ENCODE peak calls at places on chromosomes 4 and X, in five cellular contexts. J is lower lobe of right lung, Y is cardiac muscle cell, M is NT2/D1, R is GM23338. I is an unnamed sample.

GRCh38 chr4:78951862-78952472 is 12.7 kb upstream of the PAQR3 start:
- DNase-seq in Y (peak; percentile 64), J (no peak), M (no peak), R (peak; percentile 60), I (no peak)

GRCh38 chrX:119015407-119016242 is 41.2 kb downstream of the LONRF3 start:
- DNase-seq in Y (no peak), R (no peak), M (no peak), J (peak; percentile 53), I (no peak)

GRCh38 chrX:72018277-72019112 is 107.8 kb downstream of the NHSL2 start:
- DNase-seq in R (peak; percentile 80), Y (peak; percentile 82), J (peak; percentile 90), M (peak; percentile 76), I (peak; percentile 93)

GRCh38 chr4:76748649-76749048 is 149.3 kb downstream of the SOWAHB start:
- DNase-seq in J (no peak), R (peak; percentile 72), Y (no peak), M (no peak), I (peak; percentile 54)

GRCh38 chr4:152708806-152709205 is 29.0 kb upstream of the TMEM154 start:
- DNase-seq in J (no peak), Y (peak; percentile 71), R (no peak), M (no peak), I (no peak)

GRCh38 chr4:1204828-1205591 is 32.6 kb upstream of the SPON2 start:
- DNase-seq in M (no peak), Y (no peak), J (peak; percentile 55), R (peak; percentile 0), I (peak; percentile 62)

GRCh38 chr4:124591646-124592045 is 120.9 kb downstream of the ANKRD50 start:
- DNase-seq in J (no peak), M (no peak), R (no peak), Y (no peak), I (no peak)

GRCh38 chr4:159444668-159445067 is 341.8 kb downstream of the RAPGEF2 start:
- DNase-seq in Y (no peak), R (no peak), M (no peak), J (no peak), I (no peak)

GRCh38 chr4:64272432-64272831 is 136.8 kb downstream of the TECRL start:
- DNase-seq in Y (no peak), M (no peak), R (no peak), J (no peak), I (no peak)

GRCh38 chr4:10095296-10095991 is 21.2 kb downstream of the WDR1 start:
- DNase-seq in R (no peak), J (no peak), M (no peak), Y (no peak), I (no peak)

GRCh38 chrX:40420899-40421729 is 159.7 kb upstream of the ATP6AP2 start:
- DNase-seq in J (no peak), R (no peak), Y (no peak), M (peak; percentile 28), I (no peak)

GRCh38 chr4:186158966-186159365 is 32.4 kb upstream of the CYP4V2 start:
- DNase-seq in M (no peak), Y (no peak), R (no peak), J (no peak), I (peak; percentile 4)

GRCh38 chr4:7068883-7069282 is 1.0 kb upstream of the GRPEL1 start:
- DNase-seq in M (peak; percentile 25), Y (peak; percentile 62), R (peak; percentile 80), J (no peak), I (peak; percentile 80)

GRCh38 chr4:146243141-146243882 is 29.0 kb downstream of the REELD1 start:
- DNase-seq in R (peak; percentile 76), J (peak; percentile 61), M (no peak), Y (no peak), I (peak; percentile 93)

GRCh38 chr4:85818700-85819099 is 343.8 kb downstream of the ARHGAP24 start:
- DNase-seq in M (no peak), R (no peak), Y (no peak), J (no peak), I (no peak)

GRCh38 chr4:132382243-132382642 is 766.9 kb upstream of the PCDH10 start:
- DNase-seq in R (no peak), J (no peak), Y (no peak), M (no peak), I (no peak)

GRCh38 chr4:84899616-84900015 is 66.9 kb downstream of the WDFY3 start:
- DNase-seq in R (no peak), Y (no peak), M (no peak), J (no peak), I (no peak)

GRCh38 chr4:153809916-153810810 is 21.3 kb upstream of the SFRP2 start:
- DNase-seq in M (no peak), Y (no peak), R (no peak), J (no peak), I (no peak)

GRCh38 chr4:10033191-10033881 is 12.0 kb upstream of the SLC2A9 start:
- DNase-seq in J (no peak), R (no peak), Y (no peak), M (no peak), I (no peak)

GRCh38 chr4:158176108-158176507 is 3.3 kb upstream of the GASK1B start:
- DNase-seq in Y (no peak), M (no peak), J (peak; percentile 74), R (no peak), I (no peak)

GRCh38 chr4:148443550-148444295 is 1.5 kb upstream of the NR3C2 start:
- DNase-seq in M (no peak), R (peak; percentile 28), J (peak; percentile 67), Y (peak; percentile 22), I (peak; percentile 43)

GRCh38 chr4:122152699-122153328 is 683 bp downstream of the BLTP1 start:
- DNase-seq in J (peak; percentile 67), R (peak; percentile 55), M (peak; percentile 3), Y (peak; percentile 64), I (peak; percentile 50)

GRCh38 chr4:7964890-7965662 is 25.4 kb upstream of the AFAP1 start:
- DNase-seq in M (no peak), R (peak; percentile 43), Y (no peak), J (no peak), I (no peak)

GRCh38 chr4:47642985-47643745 is 158.1 kb downstream of the ATP10D start:
- DNase-seq in M (no peak), R (no peak), Y (no peak), J (no peak), I (no peak)

GRCh38 chr4:140330311-140330900 is 43.0 kb upstream of the SCOC start:
- DNase-seq in Y (peak; percentile 41), R (peak; percentile 62), M (no peak), J (no peak), I (no peak)

GRCh38 chr4:176549161-176549865 is 229.5 kb downstream of the SPCS3 start:
- DNase-seq in Y (no peak), J (no peak), R (no peak), M (no peak), I (no peak)

GRCh38 chrX:38578152-38578551 is 16.8 kb downstream of the TSPAN7 start:
- DNase-seq in M (no peak), R (no peak), J (no peak), Y (no peak), I (no peak)

GRCh38 chr4:54658321-54659093 is 750 bp downstream of the KIT start:
- DNase-seq in J (peak; percentile 64), R (peak; percentile 65), M (no peak), Y (peak; percentile 78), I (peak; percentile 73)

GRCh38 chr4:122633211-122633610 is 12.3 kb upstream of the IL21 start:
- DNase-seq in M (no peak), R (no peak), Y (no peak), J (no peak), I (no peak)

DNA sequence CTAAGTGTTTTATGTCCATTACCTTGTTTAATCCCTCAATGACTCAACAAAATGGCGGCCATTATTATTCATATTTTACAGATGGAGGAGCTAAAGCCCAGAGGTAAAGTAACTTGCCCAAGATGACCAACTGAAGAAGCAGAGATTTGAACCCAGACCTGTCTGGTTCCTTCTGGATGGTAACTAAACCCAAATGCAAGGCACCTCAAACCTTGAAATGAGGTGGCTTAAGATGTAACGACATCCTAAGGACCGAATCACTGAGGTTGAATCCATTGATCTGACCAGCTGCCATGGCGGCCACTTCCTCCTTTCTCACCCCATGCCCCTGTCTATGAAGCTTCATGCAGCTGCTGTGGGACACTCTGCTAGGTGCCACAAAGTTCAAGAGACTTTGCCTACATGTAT is 932 bp downstream of the TLR10 start:
- DNase-seq in Y (no peak), M (no peak), R (no peak), J (no peak), I (no peak)
- H3K4me3 ChIP-seq in Y (no peak overlapping the region), M (no peak overlapping the region), R (no peak overlapping the region), J (no peak overlapping the region), I (no peak overlapping the region)

GRCh38 chrX:103780701-103781402 is 4.2 kb downstream of the PLP1 start:
- DNase-seq in J (no peak), R (no peak), Y (no peak), M (no peak), I (no peak)

GRCh38 chrX:103789004-103789403 is 12.4 kb downstream of the PLP1 start:
- DNase-seq in M (no peak), J (no peak), R (no peak), Y (no peak), I (no peak)

GRCh38 chrX:103779156-103779555 is 2.5 kb downstream of the PLP1 start:
- DNase-seq in J (no peak), R (no peak), Y (no peak), M (no peak), I (no peak)

GRCh38 chrX:103782640-103783039 is 6.0 kb downstream of the PLP1 start:
- DNase-seq in R (no peak), J (no peak), M (no peak), Y (no peak), I (no peak)

GRCh38 chrX:103783971-103784370 is 7.3 kb downstream of the PLP1 start:
- DNase-seq in R (no peak), J (no peak), Y (no peak), M (no peak), I (no peak)
- H3K36me3 ChIP-seq in R (peaks cover 4% of the 10 kb centered on the region), J (no peaks in the 10 kb centered on the region), Y (no peaks in the 10 kb centered on the region), M (peaks cover 2% of the 10 kb centered on the region), I (peaks cover 67% of the 10 kb centered on the region)

DNA sequence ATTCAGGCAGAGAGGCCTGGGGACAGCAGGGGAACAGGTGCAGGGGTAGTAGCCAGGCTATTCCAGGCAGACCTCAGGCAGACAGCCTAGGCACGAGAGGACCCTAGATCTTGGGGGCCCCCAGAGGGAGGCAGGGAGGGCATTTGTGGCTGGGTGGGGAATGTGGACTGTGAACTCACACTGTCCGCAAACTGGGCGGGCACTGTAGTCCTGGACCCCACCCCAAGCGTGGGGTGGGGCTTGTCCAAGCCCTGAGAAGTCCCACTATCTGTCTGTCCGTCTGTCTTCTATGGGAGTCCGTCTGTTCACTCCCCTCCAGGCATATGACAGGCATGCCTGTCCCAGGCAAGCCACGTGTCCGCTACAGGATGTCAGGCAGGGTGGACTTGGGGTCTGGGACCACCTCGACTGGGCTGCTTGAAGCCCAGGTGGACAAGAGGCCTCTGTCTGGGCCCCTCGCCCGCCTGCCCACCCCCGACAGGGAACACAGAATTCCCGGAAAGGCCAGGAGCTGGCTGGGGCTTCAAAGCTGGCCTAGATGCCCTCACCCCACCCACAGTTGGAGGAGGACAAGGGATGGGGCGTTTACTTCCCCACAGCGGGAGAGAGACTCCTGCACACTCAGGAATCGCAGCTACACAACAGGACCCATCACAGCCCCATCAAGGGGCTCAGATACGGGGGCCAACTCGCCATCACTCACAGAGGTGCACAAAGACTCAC is at the start of gene SLC38A5:
- DNase-seq in Y (no peak), M (no peak), J (no peak), R (no peak), I (no peak)
- H3K4me3 ChIP-seq in Y (no peak within 1 kb of the TSS), M (peak within 1 kb of the TSS; percentile 60), J (peak within 1 kb of the TSS; percentile 44), R (peak within 1 kb of the TSS; percentile 68), I (peak within 1 kb of the TSS; percentile 59)

GRCh38 chr4:57083107-57083506 is 27.1 kb downstream of the IGFBP7 start:
- DNase-seq in J (no peak), M (no peak), Y (no peak), R (no peak), I (no peak)
- H3K36me3 ChIP-seq in J (no peaks in the 10 kb centered on the region), M (peaks cover under 1% of the 10 kb centered on the region), Y (no peaks in the 10 kb centered on the region), R (no peaks in the 10 kb centered on the region), I (no peaks in the 10 kb centered on the region)

GRCh38 chr4:151646322-151646721 is 114.5 kb downstream of the GATB start:
- DNase-seq in Y (no peak), R (peak; percentile 51), M (peak; percentile 6), J (no peak), I (no peak)
- H3K4me3 ChIP-seq in Y (no peak overlapping the region), R (no peak overlapping the region), M (no peak overlapping the region), J (no peak overlapping the region), I (no peak overlapping the region)